ENCODE peak calls at places on chromosomes 11 and 22, in ten cellular contexts. J is stimulated activated CD4-positive, alpha-beta T cell treated with anti-CD3 and anti-CD28 coated beads, Interleukin-12 subunit alpha, Interleukin-12 subunit beta, amount 100 ng/mL, for 48 hours; T is LoVo; Y is NCI-H524; P is NCI-H2081 treated with DMSO at 0.1 percent for 48 hours; K is SK-N-DZ; R is globus pallidus; V is tibial nerve; E is psoas muscle; W is uterus. L is an unnamed sample.

GRCh38 chr11:117875397-117876048 is 935 bp downstream of the FXYD6 start:
- DNase-seq in J (no peak), T (no peak), Y (peak), P (no peak), K (peak), R (no peak), V (no peak), E (no peak), W (no peak), L (peak)

GRCh38 chr11:65549088-65549487 is 9.1 kb downstream of the LTBP3 start:
- DNase-seq in J (no peak), T (no peak), Y (no peak), P (no peak), K (no peak), R (no peak), V (no peak), E (no peak), W (no peak), L (no peak)

GRCh38 chr11:1230456-1231395 is 7.9 kb downstream of the MUC5B start:
- DNase-seq in J (no peak), T (no peak), Y (no peak), P (no peak), K (no peak), R (no peak), V (no peak), E (peak), W (no peak), L (no peak)

GRCh38 chr11:116731821-116732739 is 40.7 kb downstream of the BUD13 start:
- DNase-seq in J (no peak), T (no peak), Y (no peak), P (no peak), K (no peak), R (peak), V (no peak), E (no peak), W (no peak), L (peak)

GRCh38 chr22:41226728-41227655 is 13.7 kb downstream of the CHADL start:
- DNase-seq in J (no peak), T (no peak), Y (no peak), P (no peak), K (no peak), R (no peak), V (peak), E (no peak), W (no peak), L (no peak)

GRCh38 chr11:106723071-106723470 is 295.2 kb downstream of the GUCY1A2 start:
- DNase-seq in J (no peak), T (no peak), Y (no peak), P (no peak), K (no peak), R (no peak), V (no peak), E (no peak), W (no peak), L (no peak)

GRCh38 chr22:30241576-30242371 is 4.8 kb downstream of the LIF start:
- DNase-seq in J (no peak), T (no peak), Y (no peak), P (no peak), K (no peak), R (no peak), V (no peak), E (no peak), W (no peak), L (no peak)

GRCh38 chr11:131925829-131926228 is 555.4 kb downstream of the NTM start:
- DNase-seq in J (no peak), T (no peak), Y (no peak), P (no peak), K (no peak), R (no peak), V (no peak), E (no peak), W (no peak), L (no peak)

GRCh38 chr11:45054956-45055355 is 91.5 kb upstream of the PRDM11 start:
- DNase-seq in J (no peak), T (no peak), Y (no peak), P (no peak), K (no peak), R (no peak), V (no peak), E (no peak), W (no peak), L (no peak)

GRCh38 chr22:42437488-42438292 is 5.5 kb upstream of the NFAM1 start:
- DNase-seq in J (peak), T (peak), Y (peak), P (peak), K (peak), R (peak), V (peak), E (peak), W (peak), L (peak)

GRCh38 chr22:41528132-41528766 is 16.0 kb downstream of the POLR3H start:
- DNase-seq in J (no peak), T (no peak), Y (no peak), P (no peak), K (no peak), R (no peak), V (no peak), E (no peak), W (no peak), L (no peak)

GRCh38 chr11:117199916-117200812 is 994 bp downstream of the TAGLN start:
- DNase-seq in J (no peak), T (no peak), Y (no peak), P (no peak), K (no peak), R (no peak), V (no peak), E (no peak), W (no peak), L (no peak)

GRCh38 chr11:64629103-64629502 is 38.1 kb downstream of the SLC22A12 start:
- DNase-seq in J (no peak), T (no peak), Y (no peak), P (no peak), K (no peak), R (no peak), V (no peak), E (no peak), W (no peak), L (no peak)

GRCh38 chr11:92500463-92500862 is 275.8 kb downstream of the FAT3 start:
- DNase-seq in J (no peak), T (no peak), Y (no peak), P (no peak), K (no peak), R (no peak), V (no peak), E (no peak), W (no peak), L (no peak)

GRCh38 chr11:19558189-19558986 is 154.2 kb upstream of the NAV2 start:
- DNase-seq in J (no peak), T (no peak), Y (no peak), P (no peak), K (no peak), R (no peak), V (no peak), E (no peak), W (no peak), L (no peak)

GRCh38 chr22:20080776-20081654 is 974 bp downstream of the DGCR8 start:
- DNase-seq in J (no peak), T (peak), Y (no peak), P (no peak), K (peak), R (peak), V (no peak), E (no peak), W (no peak), L (no peak)

GRCh38 chr11:131875611-131876010 is 505.2 kb downstream of the NTM start:
- DNase-seq in J (no peak), T (no peak), Y (no peak), P (no peak), K (no peak), R (peak), V (no peak), E (peak), W (no peak), L (no peak)

GRCh38 chr11:73197348-73197747 is 20.7 kb upstream of the P2RY2 start:
- DNase-seq in J (no peak), T (no peak), Y (no peak), P (no peak), K (no peak), R (no peak), V (no peak), E (no peak), W (no peak), L (no peak)

GRCh38 chr11:113871331-113871730 is 4.0 kb downstream of the USP28 start:
- DNase-seq in J (no peak), T (no peak), Y (no peak), P (no peak), K (no peak), R (no peak), V (no peak), E (no peak), W (no peak), L (peak)

GRCh38 chr11:71934213-71934612 is 5.4 kb downstream of the RNF121 start:
- DNase-seq in J (no peak), T (no peak), Y (no peak), P (no peak), K (no peak), R (no peak), V (no peak), E (no peak), W (no peak), L (no peak)

GRCh38 chr22:45995405-45996101 is 18.6 kb upstream of the WNT7B start:
- DNase-seq in J (no peak), T (no peak), Y (no peak), P (no peak), K (no peak), R (no peak), V (no peak), E (peak), W (no peak), L (no peak)

GRCh38 chr22:40525250-40525884 is 111.2 kb downstream of the MRTFA start:
- DNase-seq in J (peak), T (no peak), Y (no peak), P (no peak), K (peak), R (no peak), V (peak), E (peak), W (no peak), L (no peak)

GRCh38 chr11:35167451-35167954 is 28.5 kb downstream of the CD44 start:
- DNase-seq in J (no peak), T (no peak), Y (no peak), P (no peak), K (no peak), R (no peak), V (no peak), E (peak), W (peak), L (no peak)

GRCh38 chr11:120708511-120709183 is 197.1 kb downstream of the GRIK4 start:
- DNase-seq in J (no peak), T (no peak), Y (no peak), P (no peak), K (no peak), R (no peak), V (no peak), E (no peak), W (no peak), L (no peak)

GRCh38 chr11:67022341-67022933 is 497 bp upstream of the SYT12 start:
- DNase-seq in J (no peak), T (peak), Y (no peak), P (no peak), K (no peak), R (no peak), V (no peak), E (no peak), W (no peak), L (no peak)

GRCh38 chr11:83528877-83529276 is 242.7 kb upstream of the CCDC90B start:
- DNase-seq in J (no peak), T (no peak), Y (no peak), P (no peak), K (no peak), R (no peak), V (no peak), E (no peak), W (no peak), L (no peak)

GRCh38 chr11:119414734-119415133 is 8.2 kb downstream of the THY1 start:
- DNase-seq in J (no peak), T (no peak), Y (no peak), P (no peak), K (no peak), R (no peak), V (no peak), E (no peak), W (no peak), L (no peak)

GRCh38 chr11:17077520-17078401 is at the start of gene RPS13:
- DNase-seq in J (peak), T (peak), Y (peak), P (peak), K (peak), R (peak), V (peak), E (peak), W (peak), L (peak)

GRCh38 chr11:9273430-9274336 is 8.5 kb upstream of the DENND5A start:
- DNase-seq in J (no peak), T (no peak), Y (no peak), P (no peak), K (no peak), R (no peak), V (no peak), E (no peak), W (no peak), L (no peak)

GRCh38 chr11:128521697-128522062 is 65.7 kb downstream of the ETS1 start:
- DNase-seq in J (no peak), T (no peak), Y (no peak), P (no peak), K (no peak), R (no peak), V (no peak), E (peak), W (peak), L (no peak)

GRCh38 chr11:24153337-24153736 is 343.5 kb upstream of the LUZP2 start:
- DNase-seq in J (no peak), T (no peak), Y (no peak), P (no peak), K (no peak), R (no peak), V (no peak), E (no peak), W (no peak), L (no peak)

GRCh38 chr22:37713761-37714160 is 16.9 kb downstream of the TRIOBP start:
- DNase-seq in J (no peak), T (no peak), Y (no peak), P (no peak), K (no peak), R (no peak), V (no peak), E (no peak), W (no peak), L (no peak)

GRCh38 chr22:48905206-48905975 is 922.3 kb downstream of the BRD1 start:
- DNase-seq in J (no peak), T (no peak), Y (no peak), P (no peak), K (no peak), R (no peak), V (no peak), E (no peak), W (no peak), L (no peak)

GRCh38 chr22:46589141-46589748 is 30.9 kb upstream of the GRAMD4 start:
- DNase-seq in J (no peak), T (no peak), Y (no peak), P (no peak), K (no peak), R (no peak), V (no peak), E (peak), W (no peak), L (no peak)

GRCh38 chr11:74849525-74850391 is 99.1 kb downstream of the XRRA1 start:
- DNase-seq in J (no peak), T (no peak), Y (no peak), P (no peak), K (no peak), R (no peak), V (no peak), E (peak), W (no peak), L (no peak)

GRCh38 chr11:2987881-2988280 is 4.2 kb downstream of the NAP1L4 start:
- DNase-seq in J (no peak), T (no peak), Y (no peak), P (no peak), K (no peak), R (no peak), V (no peak), E (no peak), W (no peak), L (no peak)

GRCh38 chr11:128061321-128061871 is 526.0 kb downstream of the ETS1 start:
- DNase-seq in J (no peak), T (no peak), Y (no peak), P (no peak), K (peak), R (no peak), V (no peak), E (no peak), W (peak), L (no peak)